ENCODE peak calls at places on chromosome 14, in four cellular contexts. U is GM12878, L is HepG2, O is K562. G is an unnamed sample.

GRCh38 chr14:23624830-23625404 is 11.2 kb upstream of the DHRS2 start:
- DNase-seq in U (no peak), L (no peak), O (no peak), G (no peak)

GRCh38 chr14:75279739-75280447 is 1.3 kb downstream of the FOS start:
- DNase-seq in O (no peak), U (no peak), L (no peak), G (no peak)

GRCh38 chr14:74754899-74755298 is 8.2 kb upstream of the YLPM1 start:
- DNase-seq in L (no peak), U (no peak), O (no peak), G (no peak)

GRCh38 chr14:96748371-96748770 is 48.8 kb upstream of the VRK1 start:
- DNase-seq in L (no peak), U (no peak), O (no peak), G (no peak)

GRCh38 chr14:75221797-75222196 is 45.4 kb upstream of the TMED10 start:
- DNase-seq in O (no peak), U (no peak), L (no peak), G (no peak)

GRCh38 chr14:101120636-101121398 is 217.3 kb upstream of the RTL1 start:
- DNase-seq in U (no peak), O (no peak), L (no peak), G (no peak)

GRCh38 chr14:54488318-54488645 is 498 bp downstream of the GMFB start:
- DNase-seq in O (no peak), U (no peak), L (no peak), G (no peak)

GRCh38 chr14:34220311-34220710 is 241.7 kb downstream of the SPTSSA start:
- DNase-seq in U (no peak), L (no peak), O (no peak), G (no peak)

GRCh38 chr14:102442241-102443211 is 67.0 kb downstream of the ANKRD9 start:
- DNase-seq in U (no peak), O (no peak), L (peak; percentile 85), G (no peak)

GRCh38 chr14:38721822-38722431 is 381.1 kb downstream of the SEC23A start:
- DNase-seq in L (peak; percentile 77), O (peak; percentile 34), U (peak; percentile 4), G (peak; percentile 57)
- TF ChIP-seq SP1 in L (no peak), O (no peak), U (no peak), G (no peak)

DNA sequence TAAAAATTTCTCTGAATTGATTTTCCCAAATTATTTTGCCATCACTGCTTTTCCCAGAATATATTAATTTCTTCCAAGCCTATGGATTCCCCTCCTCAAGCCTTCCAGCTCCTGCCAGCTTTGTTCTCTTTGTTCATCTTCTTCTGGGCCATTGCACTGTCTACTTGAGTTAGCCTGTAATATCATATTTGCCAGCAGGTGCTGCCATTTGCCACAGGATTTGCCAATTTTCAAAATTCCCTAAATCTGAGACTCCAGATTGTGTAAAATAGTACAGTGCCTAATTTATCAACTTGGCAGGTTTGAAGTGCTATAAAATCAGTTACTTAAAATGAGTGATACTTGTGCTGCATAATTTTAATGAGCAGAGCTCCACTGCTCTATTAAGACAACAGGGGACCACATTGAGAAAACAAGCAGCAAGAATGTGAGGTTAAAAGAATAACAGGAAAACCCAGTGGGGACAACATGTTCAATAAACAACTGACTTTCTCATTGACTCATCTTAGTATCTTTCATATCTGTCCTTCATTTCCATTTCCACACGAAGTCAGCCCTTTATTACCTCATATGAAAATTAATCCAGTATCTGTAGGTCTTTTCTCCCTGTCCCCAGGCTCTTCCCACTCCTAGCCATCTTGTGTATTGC is 84.6 kb upstream of the CCDC196 start:
- DNase-seq in U (no peak), L (peak; percentile 3), O (no peak), G (no peak)
- TF ChIP-seq FOXM1 in U (no peak), L (no peak), O (no peak), G (no peak)

GRCh38 chr14:22552001-22552826 is 36.8 kb downstream of the DAD1 start:
- DNase-seq in L (no peak), U (no peak), O (no peak), G (no peak)

GRCh38 chr14:22553445-22553844 is 35.6 kb downstream of the DAD1 start:
- DNase-seq in U (no peak), O (no peak), L (no peak), G (no peak)

GRCh38 chr14:22554706-22555572 is 34.1 kb downstream of the DAD1 start:
- DNase-seq in O (no peak), L (no peak), U (no peak), G (no peak)

GRCh38 chr14:22551597-22551982 is 37.4 kb downstream of the DAD1 start:
- DNase-seq in U (no peak), O (no peak), L (no peak), G (no peak)

DNA sequence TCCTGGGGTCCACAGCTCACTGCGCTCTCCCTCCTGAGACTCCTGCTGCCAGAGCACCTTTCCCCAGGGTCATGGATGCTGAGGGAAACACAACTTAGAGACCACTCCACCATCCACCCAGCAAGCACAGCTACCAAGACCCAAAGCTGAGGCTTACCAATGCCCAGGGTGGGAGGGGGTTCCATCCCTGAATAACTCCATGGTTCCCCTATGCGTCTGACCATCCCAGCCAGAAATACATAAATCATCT is 36.3 kb downstream of the DAD1 start:
- DNase-seq in U (no peak), O (no peak), L (no peak), G (no peak)
- TF ChIP-seq TARDBP in U (no peak), O (no peak), L (no peak), G (no peak)

DNA sequence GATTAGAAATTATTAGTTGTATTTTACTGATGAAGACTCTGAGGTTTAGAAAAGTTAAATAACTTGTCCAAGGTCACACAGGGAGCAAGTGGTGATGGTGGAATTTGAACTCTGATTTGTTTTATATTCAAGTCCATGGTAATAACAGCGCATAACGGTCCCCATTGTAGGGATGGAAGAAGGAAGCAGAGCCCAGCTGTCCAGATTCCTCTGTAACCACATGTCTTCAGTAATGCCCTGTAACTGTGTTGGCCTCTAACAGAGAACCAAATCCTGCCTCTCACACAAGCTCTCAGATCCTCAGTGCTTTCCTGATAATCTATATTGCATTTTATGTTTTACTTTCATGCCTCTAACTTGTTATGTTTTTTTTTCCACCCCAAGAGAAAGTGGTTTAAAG is 105.0 kb upstream of the SEL1L start:
- DNase-seq in O (no peak), U (no peak), L (no peak), G (no peak)
- TF ChIP-seq SP1 in O (no peak), U (no peak), L (no peak), G (no peak)

GRCh38 chr14:68525516-68525915 is 267.4 kb downstream of the ZFP36L1 start:
- DNase-seq in O (no peak), L (no peak), U (no peak), G (no peak)

GRCh38 chr14:68523326-68523610 is 269.6 kb downstream of the ZFP36L1 start:
- DNase-seq in O (no peak), L (no peak), U (no peak), G (no peak)

GRCh38 chr14:68521952-68522509 is 270.8 kb downstream of the ZFP36L1 start:
- DNase-seq in O (no peak), L (no peak), U (no peak), G (no peak)

GRCh38 chr14:68522510-68523325 is 270.1 kb downstream of the ZFP36L1 start:
- DNase-seq in O (no peak), L (no peak), U (no peak), G (no peak)

GRCh38 chr14:68523994-68524725 is 268.7 kb downstream of the ZFP36L1 start:
- DNase-seq in L (no peak), O (no peak), U (no peak), G (no peak)
- TF ChIP-seq FOXM1 in L (no peak), O (no peak), U (no peak), G (no peak)

GRCh38 chr14:78611796-78612571 is 441.8 kb downstream of the NRXN3 start:
- DNase-seq in U (no peak), L (no peak), O (no peak), G (no peak)

GRCh38 chr14:78608998-78609787 is 439.0 kb downstream of the NRXN3 start:
- DNase-seq in L (no peak), U (no peak), O (no peak), G (no peak)

GRCh38 chr14:78605065-78605762 is 435.0 kb downstream of the NRXN3 start:
- DNase-seq in O (no peak), L (no peak), U (no peak), G (no peak)

GRCh38 chr14:78611031-78611430 is 440.9 kb downstream of the NRXN3 start:
- DNase-seq in O (no peak), L (no peak), U (no peak), G (no peak)

DNA sequence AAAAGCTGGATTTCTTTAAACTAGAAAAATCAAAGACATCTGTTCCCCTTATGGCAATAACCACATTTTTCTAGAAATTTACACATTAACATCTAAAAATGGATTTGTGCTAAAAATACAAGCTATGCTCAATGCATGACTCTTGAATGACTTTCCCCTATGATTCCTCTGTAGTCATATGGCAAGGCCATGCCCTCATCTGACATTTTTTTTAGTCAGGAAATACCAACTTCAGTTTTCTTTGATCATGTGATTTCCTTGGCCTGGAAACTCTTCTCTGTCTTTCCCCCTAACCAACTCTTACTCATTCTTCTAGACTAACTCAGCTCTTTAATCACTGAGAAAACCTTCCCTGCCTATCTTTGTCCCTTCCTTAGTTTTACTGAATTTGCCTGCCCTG is 435.9 kb downstream of the NRXN3 start:
- DNase-seq in O (no peak), U (no peak), L (no peak), G (no peak)
- TF ChIP-seq TARDBP in O (no peak), U (no peak), L (no peak), G (no peak)